ENCODE peak calls at places on chromosomes 5 and 9, in nine cellular contexts. N, X, M, A, G, Z, J, Y and U are unnamed samples.

GRCh38 chr5:151679421-151680155 is 7.1 kb downstream of the SPARC start:
- DNase-seq in N (no peak), X (no peak), M (no peak), A (no peak), G (no peak), Z (peak), J (no peak), Y (no peak), U (no peak)

GRCh38 chr9:99264070-99264469 is 42.0 kb downstream of the SEC61B start:
- DNase-seq in N (no peak), X (no peak), M (no peak), A (no peak), G (no peak), Z (peak), J (no peak), Y (peak), U (no peak)

GRCh38 chr9:100554935-100555401 is 22.9 kb upstream of the CAVIN4 start:
- DNase-seq in N (no peak), X (no peak), M (peak), A (peak), G (no peak), Z (no peak), J (peak), Y (no peak), U (no peak)

GRCh38 chr5:148887123-148887881 is 60.9 kb downstream of the ADRB2 start:
- DNase-seq in N (no peak), X (no peak), M (no peak), A (no peak), G (no peak), Z (no peak), J (no peak), Y (no peak), U (no peak)

GRCh38 chr5:126443374-126443851 is 20.2 kb downstream of the GRAMD2B start:
- DNase-seq in N (no peak), X (no peak), M (no peak), A (no peak), G (no peak), Z (no peak), J (no peak), Y (no peak), U (no peak)

GRCh38 chr5:55638455-55638854 is 73.7 kb downstream of the SLC38A9 start:
- DNase-seq in N (no peak), X (no peak), M (no peak), A (no peak), G (no peak), Z (no peak), J (no peak), Y (no peak), U (no peak)

GRCh38 chr5:98909363-98909762 is 19.4 kb downstream of the CHD1 start:
- DNase-seq in N (no peak), X (no peak), M (no peak), A (no peak), G (no peak), Z (peak), J (no peak), Y (no peak), U (no peak)

GRCh38 chr5:133256276-133256675 is 204.5 kb downstream of the HSPA4 start:
- DNase-seq in N (no peak), X (no peak), M (no peak), A (no peak), G (no peak), Z (no peak), J (no peak), Y (no peak), U (no peak)

GRCh38 chr5:15827786-15828185 is 327.8 kb downstream of the FBXL7 start:
- DNase-seq in N (no peak), X (no peak), M (no peak), A (no peak), G (no peak), Z (no peak), J (no peak), Y (no peak), U (no peak)

GRCh38 chr9:120210301-120210700 is 369.7 kb downstream of the CDK5RAP2 start:
- DNase-seq in N (no peak), X (no peak), M (no peak), A (no peak), G (no peak), Z (no peak), J (no peak), Y (no peak), U (no peak)

GRCh38 chr9:120212853-120213200 is 367.1 kb downstream of the CDK5RAP2 start:
- DNase-seq in N (no peak), X (no peak), M (no peak), A (no peak), G (no peak), Z (no peak), J (no peak), Y (no peak), U (no peak)

GRCh38 chr9:120212153-120212852 is 367.7 kb downstream of the CDK5RAP2 start:
- DNase-seq in N (no peak), X (no peak), M (no peak), A (no peak), G (no peak), Z (no peak), J (no peak), Y (no peak), U (no peak)

GRCh38 chr9:120214331-120214730 is 365.6 kb downstream of the CDK5RAP2 start:
- DNase-seq in N (no peak), X (no peak), M (no peak), A (no peak), G (no peak), Z (no peak), J (no peak), Y (no peak), U (no peak)
- H3K27ac ChIP-seq in N (no peak), X (no peak), M (no peak), A (no peak), G (no peak), Z (no peak), J (no peak), Y (no peak), U (no peak)

GRCh38 chr9:91856419-91856818 is 93.6 kb downstream of the ROR2 start:
- DNase-seq in N (no peak), X (no peak), M (peak), A (no peak), G (no peak), Z (peak), J (no peak), Y (no peak), U (no peak)

GRCh38 chr9:91855196-91855595 is 94.8 kb downstream of the ROR2 start:
- DNase-seq in N (no peak), X (peak), M (no peak), A (no peak), G (no peak), Z (no peak), J (no peak), Y (no peak), U (no peak)

GRCh38 chr9:91857291-91857781 is 92.7 kb downstream of the ROR2 start:
- DNase-seq in N (no peak), X (peak), M (no peak), A (no peak), G (no peak), Z (no peak), J (no peak), Y (no peak), U (no peak)

GRCh38 chr9:91858670-91859030 is 91.4 kb downstream of the ROR2 start:
- DNase-seq in N (no peak), X (peak), M (no peak), A (no peak), G (no peak), Z (no peak), J (no peak), Y (no peak), U (no peak)

GRCh38 chr9:91857831-91858669 is 92.0 kb downstream of the ROR2 start:
- DNase-seq in N (no peak), X (peak), M (no peak), A (no peak), G (no peak), Z (no peak), J (no peak), Y (no peak), U (no peak)
- H3K27ac ChIP-seq in N (peak), X (no peak), M (no peak), A (no peak), G (no peak), Z (no peak), J (no peak), Y (no peak), U (no peak)

GRCh38 chr9:131621551-131622321 is 76.4 kb downstream of the PRRT1B start:
- DNase-seq in N (no peak), X (peak), M (no peak), A (no peak), G (no peak), Z (no peak), J (no peak), Y (no peak), U (no peak)
- H3K27ac ChIP-seq in N (no peak), X (peak), M (no peak), A (peak), G (no peak), Z (no peak), J (no peak), Y (no peak), U (peak)

GRCh38 chr9:127915325-127915752 is 1.5 kb downstream of the ST6GALNAC4 start:
- DNase-seq in N (no peak), X (no peak), M (no peak), A (no peak), G (peak), Z (peak), J (no peak), Y (no peak), U (no peak)
- H3K27ac ChIP-seq in N (peak), X (peak), M (no peak), A (peak), G (peak), Z (no peak), J (no peak), Y (peak), U (peak)

GRCh38 chr5:53438486-53439472 is 41.6 kb upstream of the FST start:
- DNase-seq in N (no peak), X (no peak), M (peak), A (no peak), G (no peak), Z (peak), J (no peak), Y (no peak), U (no peak)
- H3K27ac ChIP-seq in N (no peak), X (no peak), M (peak), A (no peak), G (no peak), Z (peak), J (no peak), Y (no peak), U (no peak)

GRCh38 chr9:13705913-13706312 is 426.4 kb upstream of the MPDZ start:
- DNase-seq in N (peak), X (no peak), M (no peak), A (no peak), G (peak), Z (peak), J (no peak), Y (no peak), U (peak)
- H3K27ac ChIP-seq in N (peak), X (no peak), M (no peak), A (no peak), G (peak), Z (peak), J (no peak), Y (no peak), U (peak)

DNA sequence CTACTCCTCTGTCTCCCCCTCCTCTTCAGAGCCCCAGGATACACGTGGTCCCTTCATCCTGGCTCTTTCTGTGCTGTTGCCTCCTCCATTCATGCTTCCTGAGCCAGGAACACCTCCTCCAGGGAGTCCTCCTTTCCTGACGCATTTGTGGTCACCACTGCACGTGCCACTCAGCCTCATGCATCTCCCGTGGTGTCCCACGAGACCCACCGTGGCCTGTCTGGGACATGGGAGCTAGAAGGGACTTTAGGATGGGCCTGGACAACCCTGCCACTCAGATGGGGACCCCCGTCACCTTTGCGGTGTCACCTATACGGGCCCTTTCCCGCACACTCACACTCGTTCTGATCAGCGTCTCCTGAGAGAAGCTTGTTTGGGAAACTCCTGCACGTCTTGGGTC is 6.7 kb downstream of the GLIPR2 start:
- DNase-seq in N (no peak), X (no peak), M (no peak), A (no peak), G (no peak), Z (no peak), J (no peak), Y (no peak), U (no peak)
- H3K27ac ChIP-seq in N (peak), X (peak), M (no peak), A (peak), G (peak), Z (no peak), J (peak), Y (no peak), U (peak)